ENCODE peak calls at places on chromosomes 11 and 22, in six cellular contexts. One of them, this sample, is unnamed.

GRCh38 chr22:39148727-39149535 is 3.5 kb downstream of the CBX7 start:
- DNase-seq in H1: no peak
- DNase-seq in K562: no peak
- DNase-seq in HepG2: no peak
- DNase-seq in GM12891: peak
- DNase-seq in GM12878: peak
- DNase-seq in this sample: peak

GRCh38 chr11:60761436-60762190 is 4.9 kb downstream of the MS4A15 start:
- DNase-seq in K562: no peak
- DNase-seq in GM12878: peak
- DNase-seq in GM12891: no peak
- DNase-seq in HepG2: no peak
- DNase-seq in H1: no peak
- DNase-seq in this sample: no peak

GRCh38 chr11:14906614-14907392 is 14.8 kb upstream of the CYP2R1 start:
- DNase-seq in K562: no peak
- DNase-seq in H1: no peak
- DNase-seq in GM12891: no peak
- DNase-seq in GM12878: no peak
- DNase-seq in HepG2: no peak
- DNase-seq in this sample: no peak

GRCh38 chr11:95371147-95371546 is 140.1 kb upstream of the SESN3 start:
- DNase-seq in HepG2: no peak
- DNase-seq in K562: no peak
- DNase-seq in GM12891: no peak
- DNase-seq in GM12878: no peak
- DNase-seq in H1: no peak
- DNase-seq in this sample: no peak

GRCh38 chr11:33461319-33461718 is 204.1 kb downstream of the HIPK3 start:
- DNase-seq in H1: no peak
- DNase-seq in K562: no peak
- DNase-seq in HepG2: no peak
- DNase-seq in GM12878: no peak
- DNase-seq in GM12891: no peak
- DNase-seq in this sample: no peak

GRCh38 chr22:47071078-47071811 is 308.8 kb downstream of the TBC1D22A start:
- DNase-seq in GM12891: no peak
- DNase-seq in K562: no peak
- DNase-seq in HepG2: no peak
- DNase-seq in GM12878: no peak
- DNase-seq in H1: no peak
- DNase-seq in this sample: no peak

GRCh38 chr11:73950869-73951710 is at the start of gene DNAJB13:
- DNase-seq in K562: peak
- DNase-seq in GM12891: peak
- DNase-seq in HepG2: peak
- DNase-seq in H1: no peak
- DNase-seq in GM12878: peak
- DNase-seq in this sample: peak

GRCh38 chr22:43310311-43310710 is 32.9 kb downstream of the SCUBE1 start:
- DNase-seq in H1: no peak
- DNase-seq in GM12891: no peak
- DNase-seq in HepG2: no peak
- DNase-seq in GM12878: no peak
- DNase-seq in K562: peak
- DNase-seq in this sample: no peak

GRCh38 chr11:20522536-20522935 is 76.9 kb upstream of the SLC6A5 start:
- DNase-seq in GM12891: no peak
- DNase-seq in HepG2: no peak
- DNase-seq in K562: no peak
- DNase-seq in H1: no peak
- DNase-seq in GM12878: no peak
- DNase-seq in this sample: no peak

GRCh38 chr11:35735411-35735810 is 72.8 kb downstream of the TRIM44 start:
- DNase-seq in K562: no peak
- DNase-seq in H1: no peak
- DNase-seq in GM12878: no peak
- DNase-seq in GM12891: no peak
- DNase-seq in HepG2: no peak
- DNase-seq in this sample: no peak

GRCh38 chr22:50209893-50210292 is 9.1 kb downstream of the SELENOO start:
- DNase-seq in GM12891: peak
- DNase-seq in GM12878: no peak
- DNase-seq in HepG2: peak
- DNase-seq in K562: peak
- DNase-seq in H1: no peak
- DNase-seq in this sample: peak

GRCh38 chr11:3359092-3359824 is 19.7 kb downstream of the ZNF195 start:
- DNase-seq in HepG2: no peak
- DNase-seq in GM12891: no peak
- DNase-seq in H1: no peak
- DNase-seq in GM12878: no peak
- DNase-seq in K562: no peak
- DNase-seq in this sample: no peak

GRCh38 chr11:130025371-130025770 is 22.7 kb upstream of the PRDM10 start:
- DNase-seq in K562: no peak
- DNase-seq in HepG2: no peak
- DNase-seq in GM12891: no peak
- DNase-seq in GM12878: no peak
- DNase-seq in H1: no peak
- DNase-seq in this sample: no peak

GRCh38 chr22:23183107-23183698 is 2.9 kb downstream of the BCR start:
- DNase-seq in GM12891: no peak
- DNase-seq in H1: peak
- DNase-seq in HepG2: peak
- DNase-seq in K562: peak
- DNase-seq in GM12878: no peak
- DNase-seq in this sample: no peak

GRCh38 chr22:19958083-19959042 is 16.7 kb upstream of the TXNRD2 start:
- DNase-seq in K562: no peak
- DNase-seq in HepG2: no peak
- DNase-seq in GM12878: no peak
- DNase-seq in H1: no peak
- DNase-seq in GM12891: no peak
- DNase-seq in this sample: no peak

GRCh38 chr11:118098996-118099837 is 12.5 kb upstream of the SMIM35 start:
- DNase-seq in GM12878: no peak
- DNase-seq in K562: peak
- DNase-seq in GM12891: no peak
- DNase-seq in HepG2: no peak
- DNase-seq in H1: no peak
- DNase-seq in this sample: no peak

DNA sequence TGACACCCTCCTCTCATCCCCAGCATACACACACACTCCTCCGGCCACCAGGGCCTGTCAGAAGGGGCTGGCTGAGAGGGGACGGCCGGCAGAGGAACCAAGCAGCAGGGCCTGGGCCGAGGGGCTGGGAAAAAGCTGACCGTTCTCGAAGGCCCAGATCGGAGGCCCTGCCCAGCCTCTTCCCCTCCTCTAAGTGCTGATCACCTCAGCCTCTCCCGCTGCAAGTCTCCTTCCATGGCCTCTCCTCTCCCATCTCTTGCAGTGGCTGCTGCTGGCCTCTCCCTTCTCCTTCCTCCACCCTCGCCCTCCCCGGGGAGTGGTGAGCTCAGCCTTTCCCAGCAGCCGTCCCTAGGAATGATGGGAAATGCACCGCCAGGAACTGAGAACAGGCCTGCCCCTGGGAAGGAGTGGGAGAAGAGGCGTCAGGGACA is 39.6 kb downstream of the ARRB1 start:
- DNase-seq in GM12878: no peak
- DNase-seq in H1: no peak
- DNase-seq in GM12891: no peak
- DNase-seq in K562: no peak
- DNase-seq in HepG2: no peak
- DNase-seq in this sample: no peak
- TF ChIP-seq POLR2A in GM12878: no peak
- TF ChIP-seq POLR2A in H1: no peak
- TF ChIP-seq POLR2A in GM12891: no peak
- TF ChIP-seq POLR2A in K562: no peak
- TF ChIP-seq POLR2A in HepG2: no peak
- TF ChIP-seq POLR2A in this sample: no peak

GRCh38 chr11:122075016-122075415 is 41.0 kb downstream of the BLID start:
- DNase-seq in H1: no peak
- DNase-seq in GM12891: no peak
- DNase-seq in GM12878: no peak
- DNase-seq in K562: no peak
- DNase-seq in HepG2: no peak
- DNase-seq in this sample: no peak
- TF ChIP-seq POLR2AphosphoS5 in H1: no peak
- TF ChIP-seq POLR2AphosphoS5 in GM12891: no peak
- TF ChIP-seq POLR2AphosphoS5 in GM12878: no peak
- TF ChIP-seq POLR2AphosphoS5 in K562: no peak
- TF ChIP-seq POLR2AphosphoS5 in HepG2: no peak
- TF ChIP-seq POLR2AphosphoS5 in this sample: no peak

GRCh38 chr11:110866081-110866480 is 153.8 kb upstream of the ARHGAP20 start:
- DNase-seq in H1: no peak
- DNase-seq in GM12878: no peak
- DNase-seq in HepG2: no peak
- DNase-seq in GM12891: no peak
- DNase-seq in K562: no peak
- DNase-seq in this sample: no peak

GRCh38 chr11:110859240-110859835 is 147.1 kb upstream of the ARHGAP20 start:
- DNase-seq in GM12878: no peak
- DNase-seq in H1: no peak
- DNase-seq in K562: no peak
- DNase-seq in GM12891: no peak
- DNase-seq in HepG2: no peak
- DNase-seq in this sample: no peak

GRCh38 chr11:110858556-110858921 is 146.3 kb upstream of the ARHGAP20 start:
- DNase-seq in K562: no peak
- DNase-seq in H1: no peak
- DNase-seq in GM12878: no peak
- DNase-seq in GM12891: no peak
- DNase-seq in HepG2: no peak
- DNase-seq in this sample: no peak

GRCh38 chr11:110859998-110860397 is 147.8 kb upstream of the ARHGAP20 start:
- DNase-seq in GM12878: no peak
- DNase-seq in H1: no peak
- DNase-seq in HepG2: no peak
- DNase-seq in K562: no peak
- DNase-seq in GM12891: no peak
- DNase-seq in this sample: no peak

GRCh38 chr11:110862407-110862806 is 150.2 kb upstream of the ARHGAP20 start:
- DNase-seq in H1: no peak
- DNase-seq in GM12891: no peak
- DNase-seq in GM12878: no peak
- DNase-seq in HepG2: no peak
- DNase-seq in K562: no peak
- DNase-seq in this sample: no peak
- TF ChIP-seq TAF1 in H1: no peak
- TF ChIP-seq TAF1 in GM12891: no peak
- TF ChIP-seq TAF1 in GM12878: no peak
- TF ChIP-seq TAF1 in HepG2: no peak
- TF ChIP-seq TAF1 in K562: no peak
- TF ChIP-seq TAF1 in this sample: no peak

DNA sequence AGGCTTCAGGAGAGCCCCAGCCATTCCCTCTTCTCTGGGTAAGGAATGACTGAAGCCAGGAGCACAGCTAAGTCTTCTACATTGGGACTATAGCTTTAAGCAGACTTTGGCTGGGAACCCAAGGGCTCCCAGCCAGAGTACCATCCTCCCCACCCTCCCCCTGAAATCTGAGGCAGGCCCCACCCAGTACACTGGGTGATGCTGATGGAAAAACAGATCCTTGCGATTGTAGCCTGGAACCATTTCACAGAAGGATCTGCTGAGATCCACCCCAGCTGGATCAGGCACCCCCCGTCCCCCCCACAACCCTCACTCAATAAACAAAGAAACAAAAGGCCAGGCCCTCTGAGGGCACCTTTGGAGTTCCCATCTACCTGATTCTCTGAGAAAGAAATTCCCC is 39.8 kb downstream of the IL18BP start:
- DNase-seq in K562: no peak
- DNase-seq in GM12878: no peak
- DNase-seq in HepG2: no peak
- DNase-seq in H1: no peak
- DNase-seq in GM12891: no peak
- DNase-seq in this sample: no peak
- TF ChIP-seq POLR2A in K562: no peak
- TF ChIP-seq POLR2A in GM12878: no peak
- TF ChIP-seq POLR2A in HepG2: no peak
- TF ChIP-seq POLR2A in H1: no peak
- TF ChIP-seq POLR2A in GM12891: no peak
- TF ChIP-seq POLR2A in this sample: no peak

GRCh38 chr11:68166969-68167368 is 45.8 kb upstream of the CHKA start:
- DNase-seq in HepG2: no peak
- DNase-seq in GM12878: no peak
- DNase-seq in K562: no peak
- DNase-seq in H1: no peak
- DNase-seq in GM12891: no peak
- DNase-seq in this sample: no peak

GRCh38 chr11:68165601-68166000 is 44.4 kb upstream of the CHKA start:
- DNase-seq in GM12878: no peak
- DNase-seq in K562: no peak
- DNase-seq in H1: no peak
- DNase-seq in HepG2: no peak
- DNase-seq in GM12891: no peak
- DNase-seq in this sample: no peak

GRCh38 chr11:68160100-68160695 is 39.0 kb upstream of the CHKA start:
- DNase-seq in H1: no peak
- DNase-seq in HepG2: no peak
- DNase-seq in GM12891: no peak
- DNase-seq in K562: no peak
- DNase-seq in GM12878: no peak
- DNase-seq in this sample: no peak

GRCh38 chr11:68164437-68164836 is 43.2 kb upstream of the CHKA start:
- DNase-seq in H1: no peak
- DNase-seq in HepG2: no peak
- DNase-seq in K562: no peak
- DNase-seq in GM12878: no peak
- DNase-seq in GM12891: no peak
- DNase-seq in this sample: no peak

GRCh38 chr11:68163691-68164090 is 42.5 kb upstream of the CHKA start:
- DNase-seq in HepG2: no peak
- DNase-seq in GM12891: no peak
- DNase-seq in GM12878: no peak
- DNase-seq in K562: no peak
- DNase-seq in H1: no peak
- DNase-seq in this sample: no peak
- TF ChIP-seq POLR2AphosphoS5 in HepG2: no peak
- TF ChIP-seq POLR2AphosphoS5 in GM12891: no peak
- TF ChIP-seq POLR2AphosphoS5 in GM12878: no peak
- TF ChIP-seq POLR2AphosphoS5 in K562: no peak
- TF ChIP-seq POLR2AphosphoS5 in H1: no peak
- TF ChIP-seq POLR2AphosphoS5 in this sample: no peak

GRCh38 chr11:37811349-37811748 is 1213.3 kb upstream of the RAG2 start:
- DNase-seq in GM12891: no peak
- DNase-seq in HepG2: no peak
- DNase-seq in H1: no peak
- DNase-seq in K562: no peak
- DNase-seq in GM12878: no peak
- DNase-seq in this sample: no peak
- TF ChIP-seq TAF1 in GM12891: no peak
- TF ChIP-seq TAF1 in HepG2: no peak
- TF ChIP-seq TAF1 in H1: no peak
- TF ChIP-seq TAF1 in K562: no peak
- TF ChIP-seq TAF1 in GM12878: no peak
- TF ChIP-seq TAF1 in this sample: no peak

GRCh38 chr11:66119348-66120133 is 49.5 kb downstream of the PACS1 start:
- DNase-seq in GM12878: no peak
- DNase-seq in GM12891: no peak
- DNase-seq in K562: no peak
- DNase-seq in HepG2: peak
- DNase-seq in H1: no peak
- DNase-seq in this sample: no peak
- TF ChIP-seq POLR2A in GM12878: no peak
- TF ChIP-seq POLR2A in GM12891: no peak
- TF ChIP-seq POLR2A in K562: no peak
- TF ChIP-seq POLR2A in HepG2: peak
- TF ChIP-seq POLR2A in H1: no peak
- TF ChIP-seq POLR2A in this sample: no peak

This sample was measured in GM12892.